ENCODE peak calls at places on chromosomes 16 and 17, in six cellular contexts. L is K562, G is A549, K is SK-N-SH, N is GM12878, I is HepG2. E is an unnamed sample.

GRCh38 chr16:86575754-86576557 is 2.4 kb upstream of the FOXL1 start:
- DNase-seq in I (peak; percentile 63), N (no peak), L (peak; percentile 94), K (peak; percentile 67), G (peak; percentile 76), E (peak; percentile 97)

GRCh38 chr16:15975172-15975571 is 25.8 kb downstream of the ABCC1 start:
- DNase-seq in L (no peak), K (no peak), G (no peak), N (no peak), I (no peak), E (no peak)

GRCh38 chr17:40124279-40125141 is 2.7 kb downstream of the MSL1 start:
- DNase-seq in N (no peak), K (no peak), G (peak; percentile 23), I (no peak), L (no peak), E (peak; percentile 48)

GRCh38 chr16:11583171-11583570 is 3.5 kb downstream of the LITAF start:
- DNase-seq in G (no peak), L (no peak), N (no peak), K (no peak), I (no peak), E (peak; percentile 72)

GRCh38 chr16:4496305-4496704 is 20.1 kb downstream of the HMOX2 start:
- DNase-seq in K (no peak), N (no peak), G (peak; percentile 36), L (no peak), I (no peak), E (peak; percentile 85)

GRCh38 chr17:77233635-77234334 is 93.0 kb downstream of the SEC14L1 start:
- DNase-seq in G (peak; percentile 93), K (no peak), N (peak; percentile 57), I (peak; percentile 59), L (peak; percentile 71), E (peak; percentile 89)

GRCh38 chr17:1421470-1421869 is 21.4 kb upstream of the YWHAE start:
- DNase-seq in L (no peak), K (no peak), I (no peak), N (no peak), G (no peak), E (no peak)

GRCh38 chr16:17470871-17471744 is at the start of gene XYLT1:
- DNase-seq in L (peak; percentile 45), G (no peak), K (peak; percentile 89), N (no peak), I (no peak), E (peak; percentile 94)

GRCh38 chr17:73017653-73018052 is 74.8 kb downstream of the SLC39A11 start:
- DNase-seq in K (no peak), I (no peak), G (no peak), N (no peak), L (no peak), E (peak; percentile 86)

GRCh38 chr16:30660424-30661251 is 2.4 kb downstream of the FBRS start:
- DNase-seq in K (no peak), N (no peak), L (no peak), G (no peak), I (no peak), E (peak; percentile 58)

GRCh38 chr16:77569406-77569805 is 134.6 kb upstream of the ADAMTS18 start:
- DNase-seq in L (no peak), N (no peak), G (no peak), I (no peak), K (no peak), E (no peak)

GRCh38 chr17:76139801-76140660 is 1.0 kb downstream of the FOXJ1 start:
- DNase-seq in G (no peak), N (no peak), I (no peak), L (peak; percentile 65), K (peak; percentile 74), E (no peak)

GRCh38 chr17:9538626-9539025 is 37.0 kb downstream of the STX8 start:
- DNase-seq in I (no peak), K (no peak), G (no peak), L (no peak), N (no peak), E (no peak)

GRCh38 chr17:1882836-1883235 is 53.0 kb downstream of the RPA1 start:
- DNase-seq in G (peak; percentile 59), L (peak; percentile 23), K (peak; percentile 49), N (no peak), I (peak; percentile 33), E (peak; percentile 24)

GRCh38 chr17:1180958-1181768 is 1.4 kb upstream of the ABR start:
- DNase-seq in K (no peak), I (no peak), G (no peak), N (no peak), L (no peak), E (no peak)

GRCh38 chr16:20865420-20866126 is 34.6 kb downstream of the DCUN1D3 start:
- DNase-seq in I (no peak), G (peak; percentile 35), L (no peak), K (no peak), N (peak; percentile 64), E (peak; percentile 64)

DNA sequence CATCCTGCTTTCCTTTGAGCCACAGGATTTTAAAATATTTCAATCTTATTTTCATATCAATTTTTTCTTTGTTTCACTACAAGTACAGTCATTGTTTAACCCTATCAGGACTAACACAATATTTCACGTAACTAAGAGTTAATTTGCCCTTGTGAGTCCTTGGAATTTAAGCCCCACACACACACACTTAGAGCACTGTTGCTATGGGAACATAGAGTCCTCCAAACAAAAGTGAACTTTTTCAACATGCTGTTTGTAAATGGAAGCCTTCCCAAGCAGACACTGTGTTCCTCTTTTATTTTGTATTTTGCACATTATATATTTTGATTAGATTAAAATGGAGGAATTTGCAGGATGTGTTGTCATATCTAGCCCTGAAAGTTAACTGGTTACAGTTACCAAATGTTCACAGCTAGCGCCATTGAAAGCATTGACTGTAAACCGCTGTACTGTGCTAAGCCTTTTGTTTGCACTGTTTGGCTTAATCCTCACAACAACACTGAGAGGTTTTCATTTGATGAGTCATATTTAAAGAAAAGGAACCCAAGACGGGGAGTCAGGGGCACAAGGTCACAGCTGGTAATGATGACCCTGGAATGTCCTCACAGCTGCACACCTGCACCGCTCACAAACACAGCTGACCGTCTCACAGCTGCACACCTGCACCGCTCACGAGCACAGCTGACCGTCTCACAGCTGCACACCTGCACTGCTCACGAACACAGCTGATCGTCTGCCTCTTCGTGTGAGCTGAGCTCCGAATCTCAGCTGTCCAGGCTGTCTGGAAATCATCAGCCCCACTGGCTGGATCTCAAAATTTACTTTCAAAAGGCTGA is 6.3 kb downstream of the HSBP1 start:
- DNase-seq in G (peak; percentile 40), N (no peak), K (no peak), L (no peak), I (peak; percentile 73), E (peak; percentile 80)
- TF ChIP-seq SMC3 in G (no peak), N (no peak), K (no peak), L (no peak), I (no peak), E (no peak)

DNA sequence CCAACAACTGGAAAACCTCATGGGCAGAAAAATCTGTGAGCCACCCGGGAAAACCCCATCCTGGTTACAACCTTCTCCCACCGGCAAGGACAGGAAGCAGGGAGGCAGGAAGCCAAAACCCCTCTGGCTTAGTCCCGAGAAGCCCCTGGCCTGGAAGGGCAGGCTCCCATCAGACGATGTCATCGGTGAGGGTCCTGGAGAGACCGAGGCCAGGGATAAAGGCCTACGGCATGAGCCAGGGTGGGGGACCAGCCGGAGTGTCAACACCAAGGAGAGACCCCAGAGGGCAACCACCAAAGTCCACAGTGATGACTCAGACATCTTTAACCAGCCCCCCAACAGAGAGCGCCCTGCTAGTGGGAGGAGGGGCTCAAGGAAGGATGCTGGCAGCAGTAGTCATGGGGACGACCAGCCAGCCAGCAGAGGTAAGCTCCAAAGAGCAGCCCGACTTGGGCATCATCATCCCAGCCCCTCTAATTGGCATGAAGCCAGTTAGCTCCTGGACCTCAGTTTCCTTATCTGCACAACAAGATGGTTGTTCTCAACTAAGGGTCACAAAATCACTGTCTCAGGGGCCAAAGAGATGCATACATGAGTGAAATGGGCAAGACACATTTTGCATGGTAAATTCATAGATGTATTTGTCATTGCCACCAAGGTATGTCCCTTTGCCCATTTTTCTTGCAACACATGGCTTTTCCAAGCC is 190.7 kb downstream of the KATNIP start:
- DNase-seq in I (no peak), N (no peak), L (no peak), G (no peak), K (no peak), E (no peak)
- TF ChIP-seq SMC3 in I (no peak), N (no peak), L (no peak), G (no peak), K (no peak), E (no peak)

GRCh38 chr17:37065486-37066321 is 117.0 kb downstream of the AATF start:
- DNase-seq in I (no peak), K (no peak), N (no peak), L (no peak), G (no peak), E (no peak)

GRCh38 chr17:37069087-37069486 is 120.3 kb downstream of the AATF start:
- DNase-seq in I (no peak), N (no peak), G (no peak), K (no peak), L (no peak), E (no peak)

GRCh38 chr17:37066322-37066905 is 117.7 kb downstream of the AATF start:
- DNase-seq in G (no peak), I (no peak), N (no peak), K (no peak), L (no peak), E (no peak)

GRCh38 chr17:37068266-37068665 is 119.5 kb downstream of the AATF start:
- DNase-seq in G (no peak), N (no peak), L (no peak), I (no peak), K (no peak), E (peak; percentile 52)

DNA sequence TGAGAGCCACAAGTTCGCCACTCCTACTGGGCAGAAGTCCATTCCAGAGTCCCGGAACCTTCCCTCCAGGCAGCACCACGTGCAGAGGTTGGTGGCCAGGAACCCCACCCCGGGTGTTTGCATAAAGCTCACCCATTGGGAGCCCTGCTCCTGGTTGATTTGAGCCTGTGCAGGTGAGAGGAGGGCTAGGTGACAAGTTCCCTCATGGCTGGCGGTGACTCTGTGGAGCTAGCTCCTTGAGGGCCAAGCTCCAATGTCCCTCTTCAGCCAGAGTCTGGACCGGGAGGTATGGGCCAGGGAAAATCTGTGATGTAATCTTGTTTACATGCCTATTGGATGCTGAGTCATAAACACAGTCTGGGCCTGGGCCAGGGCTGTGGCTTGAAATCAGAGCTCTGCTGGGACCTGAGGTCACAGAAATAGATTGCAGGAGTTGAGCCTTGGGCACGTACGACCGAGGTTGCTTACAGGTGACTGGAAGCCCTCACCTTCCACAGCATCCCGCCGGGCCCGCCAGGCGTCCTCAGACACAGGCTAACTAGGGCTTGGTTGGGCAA is 118.9 kb downstream of the AATF start:
- DNase-seq in K (peak; percentile 44), I (peak; percentile 65), N (no peak), G (peak; percentile 86), L (no peak), E (peak; percentile 83)
- TF ChIP-seq SMC3 in K (no peak), I (no peak), N (no peak), G (no peak), L (no peak), E (no peak)

GRCh38 chr17:69175262-69175811 is 33.6 kb upstream of the ABCA6 start:
- DNase-seq in I (no peak), N (no peak), L (no peak), K (no peak), G (no peak), E (no peak)

GRCh38 chr17:69179227-69179952 is 37.7 kb upstream of the ABCA6 start:
- DNase-seq in K (no peak), G (peak; percentile 6), N (no peak), L (no peak), I (no peak), E (peak; percentile 50)

GRCh38 chr17:69170377-69170776 is 28.7 kb upstream of the ABCA6 start:
- DNase-seq in N (no peak), G (no peak), K (no peak), L (peak; percentile 9), I (no peak), E (no peak)

GRCh38 chr17:69173118-69173517 is 31.4 kb upstream of the ABCA6 start:
- DNase-seq in I (no peak), L (no peak), G (no peak), K (no peak), N (no peak), E (no peak)

GRCh38 chr17:69175812-69176517 is 34.3 kb upstream of the ABCA6 start:
- DNase-seq in L (no peak), N (no peak), G (peak; percentile 88), K (no peak), I (peak; percentile 77), E (peak; percentile 79)
- TF ChIP-seq SMC3 in L (no peak), N (no peak), G (no peak), K (no peak), I (no peak), E (no peak)